ENCODE peak calls at places on chromosomes 13 and 19, in eight cellular contexts. One of them, this sample, is unnamed.

GRCh38 chr13:106291006-106291405 is 244.5 kb downstream of the EFNB2 start:
- DNase-seq in lung: no peak
- DNase-seq in breast epithelium: no peak
- DNase-seq in psoas muscle: no peak
- DNase-seq in fibroblast of lung: peak; percentile 34
- DNase-seq in body of pancreas: no peak
- DNase-seq in DND-41: no peak
- DNase-seq in PC-3: peak; percentile 84
- DNase-seq in this sample: no peak

GRCh38 chr19:8850488-8850887 is 18.3 kb downstream of the MBD3L1 start:
- DNase-seq in DND-41: no peak
- DNase-seq in psoas muscle: no peak
- DNase-seq in breast epithelium: no peak
- DNase-seq in PC-3: no peak
- DNase-seq in lung: no peak
- DNase-seq in fibroblast of lung: no peak
- DNase-seq in body of pancreas: no peak
- DNase-seq in this sample: no peak

GRCh38 chr19:2455481-2456300 is 1.1 kb downstream of the LMNB2 start:
- DNase-seq in psoas muscle: no peak
- DNase-seq in DND-41: peak; percentile 52
- DNase-seq in lung: no peak
- DNase-seq in fibroblast of lung: no peak
- DNase-seq in body of pancreas: no peak
- DNase-seq in breast epithelium: no peak
- DNase-seq in PC-3: no peak
- DNase-seq in this sample: no peak

GRCh38 chr13:86608739-86609138 is 809.5 kb upstream of the SLITRK6 start:
- DNase-seq in lung: no peak
- DNase-seq in psoas muscle: no peak
- DNase-seq in PC-3: no peak
- DNase-seq in breast epithelium: no peak
- DNase-seq in fibroblast of lung: no peak
- DNase-seq in DND-41: no peak
- DNase-seq in body of pancreas: no peak
- DNase-seq in this sample: no peak

GRCh38 chr13:95564091-95564490 is 11.6 kb downstream of the CLDN10 start:
- DNase-seq in PC-3: no peak
- DNase-seq in fibroblast of lung: peak; percentile 17
- DNase-seq in body of pancreas: no peak
- DNase-seq in DND-41: no peak
- DNase-seq in breast epithelium: no peak
- DNase-seq in psoas muscle: no peak
- DNase-seq in lung: no peak
- DNase-seq in this sample: no peak

GRCh38 chr19:42284066-42284501 is 15.0 kb downstream of the CIC start:
- DNase-seq in PC-3: no peak
- DNase-seq in breast epithelium: peak; percentile 80
- DNase-seq in DND-41: peak; percentile 86
- DNase-seq in lung: peak; percentile 82
- DNase-seq in psoas muscle: peak; percentile 93
- DNase-seq in body of pancreas: peak; percentile 84
- DNase-seq in fibroblast of lung: peak; percentile 76
- DNase-seq in this sample: peak; percentile 89

GRCh38 chr13:74870865-74871264 is 611.1 kb downstream of the TBC1D4 start:
- DNase-seq in breast epithelium: no peak
- DNase-seq in fibroblast of lung: peak; percentile 41
- DNase-seq in psoas muscle: no peak
- DNase-seq in DND-41: no peak
- DNase-seq in lung: no peak
- DNase-seq in PC-3: peak; percentile 91
- DNase-seq in body of pancreas: no peak
- DNase-seq in this sample: no peak

GRCh38 chr19:37413243-37414084 is 42.6 kb downstream of the ZNF527 start:
- DNase-seq in DND-41: no peak
- DNase-seq in psoas muscle: no peak
- DNase-seq in PC-3: no peak
- DNase-seq in lung: no peak
- DNase-seq in fibroblast of lung: peak; percentile 12
- DNase-seq in breast epithelium: no peak
- DNase-seq in body of pancreas: no peak
- DNase-seq in this sample: no peak

GRCh38 chr19:16535381-16535780 is 6.9 kb downstream of the CHERP start:
- DNase-seq in DND-41: no peak
- DNase-seq in lung: no peak
- DNase-seq in breast epithelium: no peak
- DNase-seq in PC-3: no peak
- DNase-seq in fibroblast of lung: no peak
- DNase-seq in body of pancreas: no peak
- DNase-seq in psoas muscle: no peak
- DNase-seq in this sample: no peak

GRCh38 chr13:60134376-60134775 is 29.4 kb downstream of the DIAPH3 start:
- DNase-seq in DND-41: no peak
- DNase-seq in fibroblast of lung: peak; percentile 58
- DNase-seq in body of pancreas: no peak
- DNase-seq in breast epithelium: no peak
- DNase-seq in psoas muscle: no peak
- DNase-seq in lung: no peak
- DNase-seq in PC-3: no peak
- DNase-seq in this sample: no peak

GRCh38 chr13:110712081-110712848 is 1.2 kb upstream of the ING1 start:
- DNase-seq in breast epithelium: peak; percentile 79
- DNase-seq in PC-3: peak; percentile 81
- DNase-seq in psoas muscle: peak; percentile 93
- DNase-seq in lung: peak; percentile 85
- DNase-seq in body of pancreas: peak; percentile 87
- DNase-seq in fibroblast of lung: peak; percentile 79
- DNase-seq in DND-41: peak; percentile 88
- DNase-seq in this sample: peak; percentile 93

GRCh38 chr19:1112254-1113208 is 8.7 kb downstream of the GPX4 start:
- DNase-seq in fibroblast of lung: no peak
- DNase-seq in breast epithelium: peak; percentile 86
- DNase-seq in psoas muscle: peak; percentile 81
- DNase-seq in PC-3: no peak
- DNase-seq in body of pancreas: peak; percentile 51
- DNase-seq in lung: no peak
- DNase-seq in DND-41: no peak
- DNase-seq in this sample: no peak

GRCh38 chr19:19459099-19459498 is 53.6 kb downstream of the GATAD2A start:
- DNase-seq in DND-41: no peak
- DNase-seq in lung: no peak
- DNase-seq in breast epithelium: no peak
- DNase-seq in PC-3: no peak
- DNase-seq in body of pancreas: no peak
- DNase-seq in psoas muscle: no peak
- DNase-seq in fibroblast of lung: peak; percentile 71
- DNase-seq in this sample: no peak

GRCh38 chr19:19460258-19460731 is 54.8 kb downstream of the GATAD2A start:
- DNase-seq in DND-41: no peak
- DNase-seq in breast epithelium: no peak
- DNase-seq in body of pancreas: no peak
- DNase-seq in PC-3: no peak
- DNase-seq in psoas muscle: no peak
- DNase-seq in fibroblast of lung: no peak
- DNase-seq in lung: no peak
- DNase-seq in this sample: no peak

GRCh38 chr19:19459707-19460251 is 54.3 kb downstream of the GATAD2A start:
- DNase-seq in breast epithelium: no peak
- DNase-seq in fibroblast of lung: peak; percentile 58
- DNase-seq in body of pancreas: no peak
- DNase-seq in lung: no peak
- DNase-seq in DND-41: peak; percentile 69
- DNase-seq in psoas muscle: no peak
- DNase-seq in PC-3: peak; percentile 79
- DNase-seq in this sample: peak; percentile 58

GRCh38 chr19:19458110-19458816 is 52.8 kb downstream of the GATAD2A start:
- DNase-seq in body of pancreas: no peak
- DNase-seq in psoas muscle: no peak
- DNase-seq in fibroblast of lung: no peak
- DNase-seq in DND-41: no peak
- DNase-seq in PC-3: no peak
- DNase-seq in breast epithelium: no peak
- DNase-seq in lung: no peak
- DNase-seq in this sample: no peak

GRCh38 chr19:19457691-19458090 is 52.2 kb downstream of the GATAD2A start:
- DNase-seq in psoas muscle: no peak
- DNase-seq in DND-41: no peak
- DNase-seq in breast epithelium: no peak
- DNase-seq in PC-3: no peak
- DNase-seq in fibroblast of lung: no peak
- DNase-seq in body of pancreas: no peak
- DNase-seq in lung: no peak
- DNase-seq in this sample: no peak
- H3K4me1 ChIP-seq in psoas muscle: peaks cover 64% of the 10 kb centered on the region
- H3K4me1 ChIP-seq in DND-41: peaks cover 24% of the 10 kb centered on the region
- H3K4me1 ChIP-seq in breast epithelium: peaks cover 16% of the 10 kb centered on the region
- H3K4me1 ChIP-seq in PC-3: peaks cover 19% of the 10 kb centered on the region
- H3K4me1 ChIP-seq in fibroblast of lung: peaks cover 48% of the 10 kb centered on the region
- H3K4me1 ChIP-seq in body of pancreas: peaks cover 42% of the 10 kb centered on the region
- H3K4me1 ChIP-seq in lung: peaks cover 54% of the 10 kb centered on the region
- H3K4me1 ChIP-seq in this sample: peaks cover 71% of the 10 kb centered on the region

GRCh38 chr13:78978381-78978998 is 319.5 kb upstream of the OBI1 start:
- DNase-seq in psoas muscle: no peak
- DNase-seq in fibroblast of lung: peak; percentile 75
- DNase-seq in lung: peak; percentile 51
- DNase-seq in PC-3: peak; percentile 68
- DNase-seq in breast epithelium: no peak
- DNase-seq in DND-41: peak; percentile 53
- DNase-seq in body of pancreas: peak; percentile 46
- DNase-seq in this sample: no peak
- TF ChIP-seq CTCF in psoas muscle: peak; percentile 57
- TF ChIP-seq CTCF in fibroblast of lung: peak; percentile 52
- TF ChIP-seq CTCF in lung: peak; percentile 65
- TF ChIP-seq CTCF in PC-3: peak; percentile 66
- TF ChIP-seq CTCF in breast epithelium: peak; percentile 59
- TF ChIP-seq CTCF in DND-41: peak; percentile 88
- TF ChIP-seq CTCF in body of pancreas: peak; percentile 56
- TF ChIP-seq CTCF in this sample: peak; percentile 77

GRCh38 chr19:13866463-13867046 is 10.4 kb upstream of the NANOS3 start:
- DNase-seq in PC-3: no peak
- DNase-seq in psoas muscle: no peak
- DNase-seq in body of pancreas: no peak
- DNase-seq in DND-41: no peak
- DNase-seq in breast epithelium: no peak
- DNase-seq in lung: no peak
- DNase-seq in fibroblast of lung: no peak
- DNase-seq in this sample: no peak
- H3K4me1 ChIP-seq in PC-3: peaks cover 5% of the 10 kb centered on the region
- H3K4me1 ChIP-seq in psoas muscle: peaks cover 6% of the 10 kb centered on the region
- H3K4me1 ChIP-seq in body of pancreas: peaks cover 22% of the 10 kb centered on the region
- H3K4me1 ChIP-seq in DND-41: peaks cover 31% of the 10 kb centered on the region
- H3K4me1 ChIP-seq in breast epithelium: peaks cover 3% of the 10 kb centered on the region
- H3K4me1 ChIP-seq in lung: no peaks in the 10 kb centered on the region
- H3K4me1 ChIP-seq in fibroblast of lung: peaks cover 2% of the 10 kb centered on the region
- H3K4me1 ChIP-seq in this sample: peaks cover 15% of the 10 kb centered on the region

GRCh38 chr19:5271145-5271544 is 69.5 kb downstream of the PTPRS start:
- DNase-seq in DND-41: no peak
- DNase-seq in lung: no peak
- DNase-seq in fibroblast of lung: peak; percentile 10
- DNase-seq in psoas muscle: no peak
- DNase-seq in breast epithelium: no peak
- DNase-seq in body of pancreas: no peak
- DNase-seq in PC-3: peak; percentile 37
- DNase-seq in this sample: no peak
- TF ChIP-seq CTCF in DND-41: peak; percentile 31
- TF ChIP-seq CTCF in lung: no peak
- TF ChIP-seq CTCF in fibroblast of lung: peak; percentile 3
- TF ChIP-seq CTCF in psoas muscle: no peak
- TF ChIP-seq CTCF in breast epithelium: no peak
- TF ChIP-seq CTCF in body of pancreas: no peak
- TF ChIP-seq CTCF in PC-3: peak; percentile 41
- TF ChIP-seq CTCF in this sample: no peak

DNA sequence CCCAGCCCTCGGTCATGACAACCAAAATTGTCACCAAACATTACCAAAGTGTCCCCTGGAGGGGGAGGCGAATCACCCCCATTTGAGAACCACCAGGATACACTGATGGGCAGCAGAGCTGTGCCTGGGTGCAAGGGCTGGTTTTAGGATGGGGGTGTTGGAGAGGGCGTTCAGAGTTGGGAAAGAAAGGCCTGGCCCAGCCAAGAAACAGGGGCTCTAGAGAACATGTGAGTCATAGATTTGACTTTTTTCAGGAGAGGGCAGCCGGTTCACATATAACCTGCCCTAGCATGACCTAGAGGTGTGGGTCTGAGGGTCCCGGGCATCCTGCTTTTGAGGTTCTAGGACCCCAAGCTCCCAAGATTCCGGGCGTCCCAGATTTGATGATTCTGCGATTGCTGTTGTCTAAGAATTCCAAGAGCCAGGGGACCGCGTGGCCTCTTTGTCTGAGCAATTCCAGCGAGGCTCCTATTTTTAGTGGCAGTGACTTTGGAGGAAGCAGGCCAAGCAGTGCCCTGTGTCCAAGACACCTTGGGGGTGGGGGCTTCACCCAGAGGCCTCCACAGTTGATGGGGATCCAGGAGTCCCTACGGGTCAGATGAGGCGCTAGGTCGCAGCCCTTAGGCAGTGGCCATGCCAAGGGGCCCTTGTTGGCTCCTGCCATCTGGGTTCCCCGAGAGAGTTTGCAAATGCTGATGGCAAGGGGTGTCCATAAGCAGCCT is 5.1 kb downstream of the WIZ start:
- DNase-seq in psoas muscle: peak; percentile 82
- DNase-seq in fibroblast of lung: no peak
- DNase-seq in PC-3: no peak
- DNase-seq in DND-41: no peak
- DNase-seq in body of pancreas: no peak
- DNase-seq in breast epithelium: no peak
- DNase-seq in lung: no peak
- DNase-seq in this sample: no peak
- H3K4me1 ChIP-seq in psoas muscle: peaks cover 31% of the 10 kb centered on the region
- H3K4me1 ChIP-seq in fibroblast of lung: no peaks in the 10 kb centered on the region
- H3K4me1 ChIP-seq in PC-3: peaks cover 5% of the 10 kb centered on the region
- H3K4me1 ChIP-seq in DND-41: peaks cover 10% of the 10 kb centered on the region
- H3K4me1 ChIP-seq in body of pancreas: peaks cover 8% of the 10 kb centered on the region
- H3K4me1 ChIP-seq in breast epithelium: no peaks in the 10 kb centered on the region
- H3K4me1 ChIP-seq in lung: peaks cover 2% of the 10 kb centered on the region
- H3K4me1 ChIP-seq in this sample: peaks cover 38% of the 10 kb centered on the region

DNA sequence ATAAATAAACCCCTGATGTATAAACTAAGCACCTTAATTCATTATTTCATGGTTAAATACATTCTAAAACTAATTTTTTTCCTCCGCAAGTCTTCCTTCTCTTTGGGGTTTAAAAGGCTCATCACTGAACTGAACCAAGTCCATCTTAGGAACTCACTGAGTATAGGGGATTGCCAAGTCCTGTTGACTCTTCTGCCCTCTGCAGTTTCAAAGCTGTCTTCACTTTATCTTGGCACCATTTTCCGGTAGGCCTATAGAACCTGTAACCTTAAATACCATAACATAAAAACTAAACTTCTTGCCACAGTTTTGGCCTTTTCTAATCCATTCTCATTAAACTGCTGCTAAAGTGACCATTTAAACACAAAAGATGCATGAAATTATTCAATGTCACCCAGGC is 66.5 kb upstream of the USPL1 start:
- DNase-seq in breast epithelium: no peak
- DNase-seq in lung: no peak
- DNase-seq in fibroblast of lung: peak; percentile 47
- DNase-seq in PC-3: peak; percentile 58
- DNase-seq in DND-41: peak; percentile 34
- DNase-seq in psoas muscle: no peak
- DNase-seq in body of pancreas: peak; percentile 26
- DNase-seq in this sample: no peak
- TF ChIP-seq CTCF in breast epithelium: peak; percentile 55
- TF ChIP-seq CTCF in lung: peak; percentile 11
- TF ChIP-seq CTCF in fibroblast of lung: no peak
- TF ChIP-seq CTCF in PC-3: peak; percentile 56
- TF ChIP-seq CTCF in DND-41: peak; percentile 66
- TF ChIP-seq CTCF in psoas muscle: peak; percentile 30
- TF ChIP-seq CTCF in body of pancreas: peak; percentile 26
- TF ChIP-seq CTCF in this sample: no peak

This sample was measured in heart left ventricle.